ENCODE peak calls at places on chromosomes 12 and 14, in eight cellular contexts. P, L, R, K, S, N, G and O are unnamed samples.
A peak's percentile ranks its signal among the peaks of the same experiment; 100 is the strongest.

GRCh38 chr14:50874842-50875241 is 3.0 kb downstream of the ABHD12B start:
- DNase-seq in P (no peak), L (no peak), R (peak; percentile 22), K (no peak), S (no peak), N (no peak), G (no peak), O (no peak)

GRCh38 chr14:72128629-72129028 is 196.4 kb downstream of the RGS6 start:
- DNase-seq in P (no peak), L (no peak), R (no peak), K (no peak), S (no peak), N (no peak), G (no peak), O (no peak)

GRCh38 chr12:68824131-68824530 is 16.2 kb downstream of the MDM2 start:
- DNase-seq in P (no peak), L (no peak), R (no peak), K (no peak), S (no peak), N (no peak), G (no peak), O (no peak)

GRCh38 chr14:68085742-68086141 is 266.2 kb downstream of the RAD51B start:
- DNase-seq in P (no peak), L (no peak), R (no peak), K (no peak), S (peak; percentile 61), N (no peak), G (no peak), O (no peak)

GRCh38 chr14:91545946-91546716 is 36.0 kb upstream of the PPP4R3A start:
- DNase-seq in P (no peak), L (peak; percentile 65), R (peak; percentile 98), K (no peak), S (no peak), N (no peak), G (peak; percentile 5), O (no peak)

GRCh38 chr12:29582677-29583076 is 85.2 kb upstream of the OVCH1 start:
- DNase-seq in P (no peak), L (no peak), R (peak; percentile 22), K (no peak), S (no peak), N (peak; percentile 36), G (no peak), O (no peak)

GRCh38 chr12:67415473-67415872 is 146.3 kb downstream of the CAND1 start:
- DNase-seq in P (no peak), L (peak; percentile 39), R (no peak), K (peak; percentile 52), S (peak; percentile 55), N (peak; percentile 55), G (peak; percentile 79), O (peak; percentile 28)

GRCh38 chr12:63294327-63294632 is 143.3 kb upstream of the AVPR1A start:
- DNase-seq in P (no peak), L (no peak), R (no peak), K (peak; percentile 93), S (no peak), N (peak; percentile 43), G (peak; percentile 93), O (no peak)

GRCh38 chr12:93025145-93026103 is 96.3 kb upstream of the EEA1 start:
- DNase-seq in P (no peak), L (no peak), R (no peak), K (peak; percentile 76), S (no peak), N (peak; percentile 84), G (peak; percentile 92), O (peak; percentile 83)

GRCh38 chr12:44446181-44446580 is 429.9 kb downstream of the NELL2 start:
- DNase-seq in P (no peak), L (no peak), R (no peak), K (no peak), S (no peak), N (no peak), G (no peak), O (no peak)

GRCh38 chr12:132873724-132874123 is 13.7 kb downstream of the CHFR start:
- DNase-seq in P (no peak), L (no peak), R (no peak), K (no peak), S (no peak), N (no peak), G (no peak), O (no peak)

GRCh38 chr12:89263874-89264273 is 88.4 kb downstream of the DUSP6 start:
- DNase-seq in P (no peak), L (no peak), R (no peak), K (no peak), S (no peak), N (no peak), G (no peak), O (no peak)

GRCh38 chr12:38540156-38540555 is 223.6 kb downstream of the ALG10B start:
- DNase-seq in P (no peak), L (no peak), R (peak; percentile 59), K (no peak), S (no peak), N (no peak), G (no peak), O (no peak)

GRCh38 chr14:59137256-59137655 is 51.2 kb upstream of the DAAM1 start:
- DNase-seq in P (no peak), L (no peak), R (no peak), K (no peak), S (no peak), N (no peak), G (no peak), O (no peak)
- TF ChIP-seq CTCF in P (no peak), L (no peak), R (no peak), K (no peak), S (no peak), N (no peak), G (no peak), O (no peak)

GRCh38 chr12:122094735-122095561 is 16.4 kb downstream of the MLXIP start:
- DNase-seq in P (no peak), L (no peak), R (peak; percentile 74), K (peak; percentile 38), S (no peak), N (peak; percentile 67), G (peak; percentile 58), O (no peak)

GRCh38 chr12:122094261-122094734 is 15.7 kb downstream of the MLXIP start:
- DNase-seq in P (no peak), L (no peak), R (no peak), K (no peak), S (no peak), N (no peak), G (no peak), O (no peak)

GRCh38 chr12:122096014-122096413 is 17.5 kb downstream of the MLXIP start:
- DNase-seq in P (no peak), L (no peak), R (no peak), K (no peak), S (no peak), N (no peak), G (no peak), O (no peak)

GRCh38 chr12:122097641-122098364 is 19.2 kb downstream of the MLXIP start:
- DNase-seq in P (no peak), L (no peak), R (peak; percentile 99), K (no peak), S (peak; percentile 79), N (peak; percentile 67), G (peak; percentile 58), O (no peak)

DNA sequence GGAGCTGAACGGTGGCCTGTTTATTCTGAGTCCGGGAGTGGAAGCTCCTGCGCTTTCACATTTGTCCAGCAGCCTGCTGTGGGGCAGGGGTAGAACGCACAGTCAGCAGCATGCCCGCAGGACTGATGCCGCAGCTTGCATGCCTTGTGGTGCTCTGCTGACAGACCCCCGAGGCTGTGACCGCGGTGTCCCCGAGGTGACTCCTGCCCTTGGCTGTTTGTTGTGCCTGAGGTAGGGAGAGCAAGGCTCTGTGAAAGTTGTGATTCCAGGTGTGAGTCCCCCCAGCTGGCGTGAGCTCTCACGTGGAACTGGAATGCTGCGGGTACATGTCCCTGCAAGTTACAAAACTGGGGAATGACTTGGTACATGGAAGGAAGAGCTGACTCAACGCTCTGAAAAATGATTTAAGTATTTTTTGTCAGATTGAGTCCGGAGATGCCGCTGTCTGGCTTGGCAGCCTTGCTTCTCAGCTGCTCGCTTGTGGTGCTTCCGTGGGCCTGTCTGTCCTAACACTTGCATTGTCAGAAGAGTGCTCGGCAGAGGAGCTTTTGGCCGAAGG is 18.1 kb downstream of the MLXIP start:
- DNase-seq in P (no peak), L (no peak), R (no peak), K (no peak), S (no peak), N (peak; percentile 78), G (no peak), O (no peak)
- H3K4me3 ChIP-seq in P (no peak overlapping the region), L (no peak overlapping the region), R (no peak overlapping the region), K (no peak overlapping the region), S (no peak overlapping the region), N (no peak overlapping the region), G (no peak overlapping the region), O (no peak overlapping the region)

GRCh38 chr14:74573421-74574091 is 38.5 kb downstream of the LTBP2 start:
- DNase-seq in P (no peak), L (peak; percentile 57), R (no peak), K (peak; percentile 26), S (no peak), N (no peak), G (peak; percentile 48), O (no peak)
- TF ChIP-seq CTCF in P (no peak), L (peak; percentile 88), R (no peak), K (peak; percentile 12), S (no peak), N (no peak), G (peak; percentile 13), O (no peak)

GRCh38 chr14:100827140-100827517 is 1.2 kb downstream of the MEG3 start:
- DNase-seq in P (no peak), L (peak; percentile 46), R (no peak), K (no peak), S (peak; percentile 33), N (peak; percentile 37), G (peak; percentile 42), O (no peak)

GRCh38 chr14:100824946-100825690 is 800 bp upstream of the MEG3 start:
- DNase-seq in P (no peak), L (no peak), R (no peak), K (no peak), S (no peak), N (no peak), G (peak; percentile 28), O (no peak)

GRCh38 chr14:100824156-100824555 is 1.8 kb upstream of the MEG3 start:
- DNase-seq in P (no peak), L (peak; percentile 47), R (no peak), K (peak; percentile 68), S (peak; percentile 80), N (peak; percentile 70), G (peak; percentile 81), O (no peak)

GRCh38 chr14:100826371-100827139 is 637 bp downstream of the MEG3 start:
- DNase-seq in P (no peak), L (no peak), R (no peak), K (no peak), S (no peak), N (no peak), G (peak; percentile 20), O (no peak)

DNA sequence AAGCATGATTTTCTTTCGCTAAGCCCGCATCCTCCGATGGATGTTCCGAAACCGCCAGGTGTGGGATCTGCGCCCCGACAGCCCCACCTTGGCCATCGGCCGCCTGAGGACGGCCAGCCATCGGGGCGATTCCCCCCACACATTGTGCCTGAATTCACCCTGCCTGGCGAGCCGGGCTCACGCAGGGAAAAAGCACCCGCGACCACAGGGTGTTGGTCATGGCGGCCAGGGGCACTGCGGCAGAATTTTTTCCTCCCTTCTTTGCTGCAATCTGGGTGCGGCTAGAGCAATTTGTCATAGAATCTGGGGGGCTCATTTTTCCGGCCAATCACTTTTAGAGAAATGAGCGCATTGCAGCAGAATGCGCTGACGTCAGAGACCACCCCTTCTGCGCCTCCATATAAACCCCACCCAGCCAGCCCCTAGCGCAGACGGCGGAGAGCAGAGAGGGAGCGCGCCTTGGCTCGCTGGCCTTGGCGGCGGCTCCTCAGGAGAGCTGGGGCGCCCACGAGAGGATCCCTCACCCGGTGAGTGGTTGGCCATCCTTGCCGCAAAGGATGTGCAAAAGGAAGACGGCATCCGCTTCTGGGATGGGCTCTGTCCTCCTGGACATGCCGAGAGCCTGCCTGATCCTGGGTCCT is at the start of gene MEG3:
- DNase-seq in P (no peak), L (peak; percentile 32), R (no peak), K (peak; percentile 85), S (peak; percentile 63), N (peak; percentile 89), G (peak; percentile 91), O (no peak)
- H3K4me3 ChIP-seq in P (peak within 1 kb of the TSS; percentile 46), L (peak within 1 kb of the TSS; percentile 36), R (no peak within 1 kb of the TSS), K (peak within 1 kb of the TSS; percentile 93), S (peak within 1 kb of the TSS; percentile 63), N (peak within 1 kb of the TSS; percentile 77), G (peak within 1 kb of the TSS; percentile 82), O (no peak within 1 kb of the TSS)